ENCODE peak calls at places on chromosomes 3 and 15, in six cellular contexts. K, Z, Q, W, I and U are unnamed samples.

GRCh38 chr15:74415966-74416916 is 17.5 kb downstream of the SEMA7A start:
- DNase-seq in K (no peak), Z (no peak), Q (no peak), W (no peak), I (no peak), U (no peak)

GRCh38 chr3:42803800-42804112 is 534 bp downstream of the HIGD1A start:
- DNase-seq in K (peak; percentile 40), Z (no peak), Q (peak; percentile 51), W (no peak), I (peak; percentile 64), U (peak; percentile 28)

GRCh38 chr3:161171113-161171512 is 50.0 kb upstream of the NMD3 start:
- DNase-seq in K (peak; percentile 6), Z (peak; percentile 72), Q (no peak), W (peak; percentile 67), I (peak; percentile 41), U (peak; percentile 86)

GRCh38 chr15:52071570-52071969 is 41.0 kb downstream of the BCL2L10 start:
- DNase-seq in K (peak; percentile 45), Z (no peak), Q (no peak), W (no peak), I (no peak), U (no peak)

GRCh38 chr15:70201376-70201775 is 103.7 kb upstream of the TLE3 start:
- DNase-seq in K (peak; percentile 22), Z (no peak), Q (no peak), W (no peak), I (no peak), U (no peak)

GRCh38 chr15:57686657-57687056 is 19.9 kb upstream of the POLR2M start:
- DNase-seq in K (no peak), Z (no peak), Q (no peak), W (no peak), I (no peak), U (no peak)

GRCh38 chr3:108461641-108462040 is 48.8 kb downstream of the MYH15 start:
- DNase-seq in K (no peak), Z (peak; percentile 26), Q (no peak), W (no peak), I (no peak), U (peak; percentile 36)

GRCh38 chr3:133895208-133896001 is at the start of gene RAB6B:
- DNase-seq in K (peak; percentile 37), Z (peak; percentile 20), Q (peak; percentile 83), W (no peak), I (peak; percentile 53), U (peak; percentile 31)

GRCh38 chr3:37537914-37538691 is 323.6 kb upstream of the CTDSPL start:
- DNase-seq in K (no peak), Z (no peak), Q (no peak), W (no peak), I (peak; percentile 66), U (peak; percentile 1)

GRCh38 chr3:134839422-134839821 is 44.4 kb downstream of the EPHB1 start:
- DNase-seq in K (no peak), Z (no peak), Q (no peak), W (no peak), I (no peak), U (no peak)

GRCh38 chr3:15015456-15015855 is 49.7 kb downstream of the MRPS25 start:
- DNase-seq in K (no peak), Z (peak; percentile 3), Q (no peak), W (no peak), I (no peak), U (no peak)

GRCh38 chr15:68252925-68253534 is 23.5 kb upstream of the CLN6 start:
- DNase-seq in K (no peak), Z (peak; percentile 85), Q (peak; percentile 92), W (peak; percentile 75), I (no peak), U (peak; percentile 91)

GRCh38 chr15:73437541-73438109 is 5.3 kb upstream of the REC114 start:
- DNase-seq in K (no peak), Z (no peak), Q (no peak), W (no peak), I (no peak), U (no peak)

GRCh38 chr3:128217702-128218475 is 64.6 kb downstream of the EEFSEC start:
- DNase-seq in K (no peak), Z (peak; percentile 79), Q (no peak), W (no peak), I (no peak), U (peak; percentile 74)

GRCh38 chr3:71751602-71752001 is 2.1 kb upstream of the GPR27 start:
- DNase-seq in K (no peak), Z (no peak), Q (no peak), W (no peak), I (no peak), U (no peak)

GRCh38 chr3:187811580-187812250 is 66.4 kb upstream of the BCL6 start:
- DNase-seq in K (no peak), Z (peak; percentile 92), Q (no peak), W (no peak), I (no peak), U (peak; percentile 75)

GRCh38 chr15:43899928-43900327 is 73.1 kb downstream of the WDR76 start:
- DNase-seq in K (no peak), Z (no peak), Q (no peak), W (no peak), I (no peak), U (no peak)

GRCh38 chr3:158057666-158058065 is 48.6 kb downstream of the SHOX2 start:
- DNase-seq in K (no peak), Z (no peak), Q (no peak), W (no peak), I (no peak), U (no peak)

GRCh38 chr3:14278799-14279705 is 100.4 kb downstream of the LSM3 start:
- DNase-seq in K (no peak), Z (no peak), Q (peak; percentile 60), W (no peak), I (peak; percentile 25), U (peak; percentile 13)

GRCh38 chr15:72341361-72341760 is 21.4 kb upstream of the CELF6 start:
- DNase-seq in K (no peak), Z (no peak), Q (peak; percentile 93), W (no peak), I (no peak), U (peak; percentile 7)

GRCh38 chr3:177468331-177468730 is 271.0 kb upstream of the TBL1XR1 start:
- DNase-seq in K (no peak), Z (peak; percentile 96), Q (no peak), W (peak; percentile 100), I (no peak), U (peak; percentile 89)

GRCh38 chr3:112128843-112129727 is 4.0 kb downstream of the GCSAM start:
- DNase-seq in K (no peak), Z (peak; percentile 75), Q (peak; percentile 69), W (no peak), I (no peak), U (peak; percentile 10)

GRCh38 chr3:162897286-162897685 is 1400.7 kb downstream of the OTOL1 start:
- DNase-seq in K (no peak), Z (no peak), Q (no peak), W (no peak), I (no peak), U (no peak)
- H3K4me3 ChIP-seq in K (no peak overlapping the region), Z (no peak overlapping the region), Q (no peak overlapping the region), W (no peak overlapping the region), I (no peak overlapping the region), U (no peak overlapping the region)

DNA sequence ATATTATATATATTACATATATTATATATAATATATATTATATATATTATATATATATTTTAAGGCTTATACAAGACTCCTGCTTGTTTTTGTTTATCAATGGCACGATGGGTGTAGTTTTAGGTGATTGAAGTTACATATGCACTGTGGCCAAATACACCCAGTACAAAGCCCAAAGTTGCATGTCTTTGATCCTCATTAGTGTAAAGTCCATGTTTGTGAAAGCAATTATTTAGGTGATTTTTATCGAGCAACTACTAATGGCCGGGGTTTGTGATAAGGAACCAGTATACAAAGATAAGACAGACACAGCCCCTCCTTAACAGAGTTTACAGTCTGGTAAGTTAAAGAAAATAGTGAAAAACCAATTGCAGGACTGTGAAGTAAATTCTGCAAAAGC is 154.3 kb downstream of the CHDH start:
- DNase-seq in K (no peak), Z (no peak), Q (no peak), W (no peak), I (no peak), U (no peak)
- TF ChIP-seq CTCF in K (no peak), Z (no peak), Q (no peak), W (no peak), I (no peak), U (no peak)

GRCh38 chr3:195204360-195205166 is 66.4 kb downstream of the XXYLT1 start:
- DNase-seq in K (no peak), Z (no peak), Q (no peak), W (no peak), I (no peak), U (peak; percentile 88)
- H3K4me3 ChIP-seq in K (no peak overlapping the region), Z (no peak overlapping the region), Q (no peak overlapping the region), W (no peak overlapping the region), I (no peak overlapping the region), U (no peak overlapping the region)

GRCh38 chr15:94135748-94136147 is 95.6 kb upstream of the MCTP2 start:
- DNase-seq in K (no peak), Z (no peak), Q (peak; percentile 25), W (no peak), I (no peak), U (no peak)
- TF ChIP-seq CTCF in K (no peak), Z (no peak), Q (peak; percentile 53), W (no peak), I (no peak), U (no peak)